ENCODE peak calls at places on chromosomes 5 and 9, in six cellular contexts. L, V, M, Y, W and F are unnamed samples.

GRCh38 chr9:72454871-72455471 is 66.4 kb upstream of the TMC1 start:
- DNase-seq in L (peak), V (no peak), M (no peak), Y (no peak), W (no peak), F (no peak)

GRCh38 chr5:14184082-14184481 is 40.9 kb downstream of the TRIO start:
- DNase-seq in L (no peak), V (no peak), M (no peak), Y (no peak), W (no peak), F (no peak)

GRCh38 chr5:54329731-54330709 is 19.6 kb upstream of the ARL15 start:
- DNase-seq in L (no peak), V (no peak), M (no peak), Y (no peak), W (no peak), F (no peak)

GRCh38 chr9:10059044-10059443 is 553.8 kb downstream of the PTPRD start:
- DNase-seq in L (no peak), V (no peak), M (no peak), Y (no peak), W (no peak), F (no peak)

GRCh38 chr9:81318571-81318970 is 370.8 kb downstream of the TLE1 start:
- DNase-seq in L (peak), V (no peak), M (no peak), Y (no peak), W (no peak), F (no peak)

GRCh38 chr5:6859001-6859400 is 145.8 kb downstream of the TENT4A start:
- DNase-seq in L (no peak), V (no peak), M (no peak), Y (no peak), W (no peak), F (no peak)

GRCh38 chr9:109709881-109710280 is 70.1 kb upstream of the PALM2AKAP2 start:
- DNase-seq in L (no peak), V (no peak), M (no peak), Y (no peak), W (no peak), F (no peak)

GRCh38 chr9:71819115-71819739 is 50.9 kb upstream of the CEMIP2 start:
- DNase-seq in L (peak), V (peak), M (peak), Y (peak), W (no peak), F (peak)

GRCh38 chr5:9343146-9343850 is 202.6 kb downstream of the SEMA5A start:
- DNase-seq in L (no peak), V (no peak), M (no peak), Y (no peak), W (no peak), F (no peak)

GRCh38 chr5:173969167-173970049 is 19.6 kb upstream of the C5orf47 start:
- DNase-seq in L (peak), V (no peak), M (no peak), Y (no peak), W (peak), F (no peak)

GRCh38 chr9:120399940-120400339 is 180.0 kb downstream of the CDK5RAP2 start:
- DNase-seq in L (no peak), V (no peak), M (no peak), Y (no peak), W (no peak), F (no peak)

DNA sequence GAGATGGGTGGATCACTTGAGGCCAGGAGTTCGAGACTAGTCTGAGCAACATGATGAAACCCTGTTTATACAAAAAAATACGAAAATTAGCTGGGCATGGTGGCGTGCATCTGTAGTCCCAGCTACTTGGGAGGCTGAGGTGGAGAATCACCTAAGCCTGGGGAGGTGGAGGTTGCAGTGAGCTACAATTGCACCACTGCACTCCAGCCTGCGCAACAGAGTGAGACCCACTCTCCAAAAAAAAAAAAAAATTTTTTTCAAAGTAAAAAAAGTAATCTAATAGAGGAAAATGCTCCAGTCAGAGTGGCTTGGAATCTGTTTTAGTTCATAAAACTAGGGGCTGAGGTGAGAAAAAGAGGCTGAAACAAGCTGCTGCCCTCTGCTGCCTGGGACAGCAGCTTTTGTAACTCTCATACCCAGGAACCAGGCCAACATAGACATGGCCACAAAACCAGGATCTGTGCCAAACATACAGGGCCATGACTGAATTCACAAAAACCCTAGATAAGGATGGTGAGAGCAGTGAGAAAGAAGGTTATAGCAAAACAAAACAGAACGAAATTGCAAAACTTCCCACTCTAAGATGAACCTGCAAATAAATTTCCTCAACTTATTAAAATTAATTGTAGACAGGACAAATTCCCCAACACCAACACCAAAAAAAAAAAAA is 13.1 kb upstream of the DCAF12 start:
- DNase-seq in L (peak), V (peak), M (peak), Y (peak), W (no peak), F (no peak)
- TF ChIP-seq CTCF in L (peak), V (peak), M (peak), Y (peak), W (no peak), F (no peak)

GRCh38 chr9:118522093-118523028 is 818.2 kb downstream of the TLR4 start:
- DNase-seq in L (peak), V (peak), M (no peak), Y (peak), W (no peak), F (peak)
- TF ChIP-seq CTCF in L (peak), V (peak), M (no peak), Y (peak), W (peak), F (peak)

GRCh38 chr9:89096807-89097206 is 81.8 kb downstream of the SHC3 start:
- DNase-seq in L (no peak), V (no peak), M (no peak), Y (no peak), W (no peak), F (no peak)
- TF ChIP-seq CTCF in L (no peak), V (peak), M (no peak), Y (no peak), W (no peak), F (no peak)

GRCh38 chr9:118276784-118277183 is 572.6 kb downstream of the TLR4 start:
- DNase-seq in L (no peak), V (no peak), M (no peak), Y (no peak), W (no peak), F (no peak)
- TF ChIP-seq CTCF in L (no peak), V (no peak), M (no peak), Y (no peak), W (no peak), F (no peak)